ENCODE peak calls at places on chromosomes 12 and 14, in nine cellular contexts. One of them, this sample, is unnamed.

GRCh38 chr12:104286538-104287482 is 16.7 kb upstream of the EID3 start:
- DNase-seq in pancreas: peak; percentile 89
- DNase-seq in fibroblast of lung: peak; percentile 95
- DNase-seq in GM03348: peak; percentile 87
- DNase-seq in cardiac muscle cell: peak; percentile 99
- DNase-seq in SW480: peak; percentile 96
- DNase-seq in mucosa of gallbladder: peak; percentile 95
- DNase-seq in stimulated activated CD4-positive, alpha-beta T cell treated with anti-CD3 and anti-CD28 coated beads, Interleukin-1b, Interleukin-23, amount 100 ng/mL, for 24 hours: peak; percentile 78
- DNase-seq in nucleus accumbens: peak; percentile 84
- DNase-seq in this sample: peak; percentile 99

GRCh38 chr12:121392325-121392716 is 7.6 kb upstream of the RNF34 start:
- DNase-seq in pancreas: no peak
- DNase-seq in fibroblast of lung: no peak
- DNase-seq in GM03348: no peak
- DNase-seq in cardiac muscle cell: no peak
- DNase-seq in SW480: no peak
- DNase-seq in mucosa of gallbladder: no peak
- DNase-seq in stimulated activated CD4-positive, alpha-beta T cell treated with anti-CD3 and anti-CD28 coated beads, Interleukin-1b, Interleukin-23, amount 100 ng/mL, for 24 hours: no peak
- DNase-seq in nucleus accumbens: no peak
- DNase-seq in this sample: no peak

GRCh38 chr12:70722584-70723343 is 85.5 kb upstream of the PTPRB start:
- DNase-seq in pancreas: no peak
- DNase-seq in fibroblast of lung: peak; percentile 35
- DNase-seq in GM03348: no peak
- DNase-seq in cardiac muscle cell: peak; percentile 75
- DNase-seq in SW480: no peak
- DNase-seq in mucosa of gallbladder: no peak
- DNase-seq in stimulated activated CD4-positive, alpha-beta T cell treated with anti-CD3 and anti-CD28 coated beads, Interleukin-1b, Interleukin-23, amount 100 ng/mL, for 24 hours: no peak
- DNase-seq in nucleus accumbens: no peak
- DNase-seq in this sample: no peak

GRCh38 chr12:79155703-79156102 is 291.1 kb downstream of the SYT1 start:
- DNase-seq in pancreas: no peak
- DNase-seq in fibroblast of lung: peak; percentile 41
- DNase-seq in GM03348: peak; percentile 15
- DNase-seq in cardiac muscle cell: peak; percentile 55
- DNase-seq in SW480: no peak
- DNase-seq in mucosa of gallbladder: no peak
- DNase-seq in stimulated activated CD4-positive, alpha-beta T cell treated with anti-CD3 and anti-CD28 coated beads, Interleukin-1b, Interleukin-23, amount 100 ng/mL, for 24 hours: no peak
- DNase-seq in nucleus accumbens: no peak
- DNase-seq in this sample: no peak

GRCh38 chr14:106670006-106670405 is 1143.6 kb downstream of the TMEM121 start:
- DNase-seq in pancreas: no peak
- DNase-seq in fibroblast of lung: no peak
- DNase-seq in GM03348: no peak
- DNase-seq in cardiac muscle cell: no peak
- DNase-seq in SW480: no peak
- DNase-seq in mucosa of gallbladder: no peak
- DNase-seq in stimulated activated CD4-positive, alpha-beta T cell treated with anti-CD3 and anti-CD28 coated beads, Interleukin-1b, Interleukin-23, amount 100 ng/mL, for 24 hours: no peak
- DNase-seq in nucleus accumbens: no peak
- DNase-seq in this sample: no peak

GRCh38 chr14:51087024-51087423 is 7.9 kb downstream of the TRIM9 start:
- DNase-seq in pancreas: no peak
- DNase-seq in fibroblast of lung: peak; percentile 19
- DNase-seq in GM03348: no peak
- DNase-seq in cardiac muscle cell: no peak
- DNase-seq in SW480: peak; percentile 83
- DNase-seq in mucosa of gallbladder: peak; percentile 45
- DNase-seq in stimulated activated CD4-positive, alpha-beta T cell treated with anti-CD3 and anti-CD28 coated beads, Interleukin-1b, Interleukin-23, amount 100 ng/mL, for 24 hours: no peak
- DNase-seq in nucleus accumbens: no peak
- DNase-seq in this sample: peak; percentile 95

GRCh38 chr12:114168061-114168460 is 201.9 kb upstream of the RBM19 start:
- DNase-seq in pancreas: no peak
- DNase-seq in fibroblast of lung: peak; percentile 4
- DNase-seq in GM03348: peak; percentile 77
- DNase-seq in cardiac muscle cell: peak; percentile 52
- DNase-seq in SW480: no peak
- DNase-seq in mucosa of gallbladder: no peak
- DNase-seq in stimulated activated CD4-positive, alpha-beta T cell treated with anti-CD3 and anti-CD28 coated beads, Interleukin-1b, Interleukin-23, amount 100 ng/mL, for 24 hours: no peak
- DNase-seq in nucleus accumbens: no peak
- DNase-seq in this sample: no peak

GRCh38 chr12:124913474-124914391 is 717 bp downstream of the UBC start:
- DNase-seq in pancreas: peak; percentile 93
- DNase-seq in fibroblast of lung: peak; percentile 75
- DNase-seq in GM03348: peak; percentile 54
- DNase-seq in cardiac muscle cell: peak; percentile 78
- DNase-seq in SW480: peak; percentile 89
- DNase-seq in mucosa of gallbladder: peak; percentile 92
- DNase-seq in stimulated activated CD4-positive, alpha-beta T cell treated with anti-CD3 and anti-CD28 coated beads, Interleukin-1b, Interleukin-23, amount 100 ng/mL, for 24 hours: peak; percentile 95
- DNase-seq in nucleus accumbens: no peak
- DNase-seq in this sample: no peak

This sample was measured in NCI-H69.